ENCODE peak calls at places on chromosomes 4 and X, in four cellular contexts. S, P, L and N are unnamed samples. For H3K4me1 and H3K27me3, the result is how much of the 10 kb centered on the place peaks cover.

GRCh38 chr4:143302526-143302925 is 34.1 kb upstream of the GAB1 start:
- DNase-seq in L (peak), S (no peak), P (no peak), N (no peak)

GRCh38 chr4:128635141-128635911 is 174.2 kb upstream of the JADE1 start:
- DNase-seq in L (no peak), P (no peak), S (no peak), N (no peak)

GRCh38 chr4:32631824-32632223 is 1911.7 kb downstream of the PCDH7 start:
- DNase-seq in L (no peak), S (no peak), P (no peak), N (no peak)

GRCh38 chr4:147108409-147108808 is 162.7 kb upstream of the TTC29 start:
- DNase-seq in L (peak), S (no peak), P (no peak), N (no peak)

GRCh38 chr4:7315286-7315685 is 119.4 kb downstream of the PSAPL1 start:
- DNase-seq in S (no peak), L (no peak), P (no peak), N (no peak)

GRCh38 chr4:101337688-101338087 is 9.6 kb downstream of the PPP3CA start:
- DNase-seq in P (no peak), L (peak), S (no peak), N (no peak)

GRCh38 chr4:168695288-168695687 is 198.4 kb downstream of the PALLD start:
- DNase-seq in L (no peak), P (no peak), S (no peak), N (no peak)

GRCh38 chr4:8033776-8034528 is 94.3 kb upstream of the AFAP1 start:
- DNase-seq in P (no peak), L (no peak), S (no peak), N (no peak)

GRCh38 chrX:44344687-44345086 is 1.2 kb upstream of the EFHC2 start:
- DNase-seq in S (no peak), L (no peak), P (peak), N (no peak)

GRCh38 chr4:15348695-15349094 is 79.1 kb upstream of the C1QTNF7 start:
- DNase-seq in L (no peak), S (no peak), P (no peak), N (no peak)

GRCh38 chr4:184616633-184617471 is 32.4 kb downstream of the CASP3 start:
- DNase-seq in P (no peak), L (no peak), S (no peak), N (no peak)

GRCh38 chr4:33390977-33391376 is 2670.8 kb downstream of the PCDH7 start:
- DNase-seq in P (no peak), L (no peak), S (no peak), N (no peak)

GRCh38 chr4:170420255-170420693 is 330.5 kb upstream of the AADAT start:
- DNase-seq in L (peak), S (no peak), P (no peak), N (no peak)

GRCh38 chr4:8306511-8307021 is 37.0 kb downstream of the HTRA3 start:
- DNase-seq in L (no peak), P (no peak), S (peak), N (peak)

GRCh38 chr4:48275247-48275646 is 5.6 kb upstream of the TEC start:
- DNase-seq in L (peak), P (peak), S (no peak), N (no peak)

GRCh38 chrX:74492720-74493201 is 71.5 kb downstream of the SLC16A2 start:
- DNase-seq in S (no peak), P (peak), L (no peak), N (no peak)

GRCh38 chr4:122584517-122584916 is 36.3 kb downstream of the IL21 start:
- DNase-seq in S (no peak), P (no peak), L (peak), N (no peak)

GRCh38 chr4:107931775-107932321 is 499 bp downstream of the CYP2U1 start:
- DNase-seq in P (no peak), L (no peak), S (peak), N (peak)

GRCh38 chrX:150966742-150967141 is 16.4 kb upstream of the HMGB3 start:
- DNase-seq in S (no peak), P (no peak), L (no peak), N (no peak)

GRCh38 chr4:113260671-113261070 is 211.2 kb downstream of the ANK2 start:
- DNase-seq in P (no peak), L (no peak), S (no peak), N (no peak)

GRCh38 chr4:10259976-10260375 is 143.4 kb upstream of the WDR1 start:
- DNase-seq in P (no peak), S (no peak), L (no peak), N (no peak)

GRCh38 chrX:47643926-47644325 is 6.4 kb downstream of the ELK1 start:
- DNase-seq in S (no peak), L (peak), P (no peak), N (no peak)

GRCh38 chr4:184313710-184314659 is 96.3 kb upstream of the ENPP6 start:
- DNase-seq in P (no peak), L (no peak), S (no peak), N (no peak)

GRCh38 chrX:71285929-71286328 is 2.5 kb downstream of the NONO start:
- DNase-seq in L (no peak), S (no peak), P (no peak), N (no peak)

GRCh38 chr4:152540293-152540674 is 4.4 kb upstream of the FBXW7 start:
- DNase-seq in P (no peak), L (no peak), S (no peak), N (no peak)

DNA sequence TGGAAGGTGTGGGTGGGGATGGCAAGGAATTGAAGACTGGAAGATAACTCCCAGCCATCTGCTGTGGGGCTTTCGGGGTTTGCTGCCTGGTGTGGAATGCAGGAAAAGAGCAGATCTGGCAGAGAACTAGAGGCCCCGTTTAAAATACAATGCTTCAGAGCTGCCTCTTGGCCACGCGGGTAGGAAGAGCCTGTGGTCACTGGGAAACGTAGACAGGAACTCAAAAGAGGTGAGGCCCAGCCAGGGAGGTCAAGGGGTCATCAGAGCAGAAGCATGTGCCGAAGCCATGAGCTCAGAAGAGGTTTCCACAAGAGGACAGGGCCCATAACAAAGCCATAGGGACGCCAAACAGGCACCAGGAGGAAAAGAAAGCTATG is 14.5 kb upstream of the STS start:
- DNase-seq in P (no peak), S (no peak), L (no peak), N (no peak)
- H3K4me3 ChIP-seq in P (no peak), S (no peak), L (no peak), N (no peak)

DNA sequence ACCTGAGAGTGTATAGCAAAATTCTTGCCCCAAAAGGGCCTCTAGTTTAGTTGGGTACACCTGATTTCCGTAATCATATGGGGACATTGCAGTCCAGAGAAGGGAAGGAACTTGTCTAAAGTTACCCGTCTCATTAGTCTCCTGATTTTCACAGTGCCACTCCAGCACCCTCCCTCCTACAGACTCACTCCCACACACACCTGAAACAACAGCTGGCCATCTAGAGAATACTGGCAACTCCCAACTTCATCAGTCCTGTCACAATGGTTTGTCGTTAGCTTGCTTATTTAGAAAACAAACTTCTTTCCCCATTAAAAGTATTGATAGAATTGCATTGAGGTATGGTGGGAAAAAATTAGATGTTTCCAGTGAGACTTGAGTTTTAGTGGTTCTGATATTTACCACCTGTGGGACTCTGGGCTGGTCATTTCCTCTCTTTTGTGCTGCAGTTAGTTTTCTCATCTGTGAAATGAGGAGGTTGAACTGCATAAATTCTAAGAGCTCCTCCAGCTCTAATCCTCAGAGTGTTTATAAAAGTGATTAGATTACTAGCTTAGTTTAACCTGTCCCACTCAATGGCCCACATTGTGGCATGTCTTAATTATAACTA is 1.7 kb downstream of the IL13RA1 start:
- DNase-seq in S (no peak), L (no peak), P (no peak), N (no peak)
- H3K4me1 ChIP-seq in S (under half), L (half or more), P (under half), N (under half)

DNA sequence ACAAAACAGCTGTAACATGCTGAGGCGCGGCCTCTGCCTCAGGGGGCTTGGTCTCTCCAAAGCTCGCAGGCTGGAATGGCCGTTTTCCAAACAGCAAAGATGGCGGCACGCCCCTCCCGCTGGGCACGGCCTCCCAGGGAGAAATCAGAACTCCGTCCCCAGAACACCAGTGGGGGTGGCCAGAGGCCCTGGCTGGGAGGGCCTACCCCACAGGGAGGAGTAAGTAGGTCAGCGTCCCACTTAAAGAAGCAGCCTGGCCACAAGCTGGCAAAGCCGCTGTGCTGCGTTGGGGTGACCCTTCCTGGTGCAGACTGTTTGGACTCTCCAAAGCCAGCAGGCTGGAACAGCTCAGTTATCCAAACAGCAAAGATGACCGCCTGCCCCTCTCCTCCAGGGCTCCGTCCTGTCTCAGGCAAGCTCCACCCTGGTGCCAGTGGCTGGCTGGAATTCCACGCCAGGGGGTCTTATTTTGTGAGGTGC is 862.8 kb downstream of the TRIML1 start:
- DNase-seq in P (no peak), L (no peak), S (no peak), N (no peak)
- H3K27me3 ChIP-seq in P (under half), L (under half), S (under half), N (under half)

GRCh38 chr4:145890689-145891088 is 47.9 kb downstream of the ZNF827 start:
- DNase-seq in L (no peak), P (no peak), S (no peak), N (no peak)
- H3K4me3 ChIP-seq in L (no peak), P (no peak), S (no peak), N (no peak)

GRCh38 chr4:2177443-2178093 is 64.4 kb downstream of the HAUS3 start:
- DNase-seq in L (peak), S (no peak), P (no peak), N (no peak)
- H3K4me1 ChIP-seq in L (under half), S (under half), P (under half), N (under half)

DNA sequence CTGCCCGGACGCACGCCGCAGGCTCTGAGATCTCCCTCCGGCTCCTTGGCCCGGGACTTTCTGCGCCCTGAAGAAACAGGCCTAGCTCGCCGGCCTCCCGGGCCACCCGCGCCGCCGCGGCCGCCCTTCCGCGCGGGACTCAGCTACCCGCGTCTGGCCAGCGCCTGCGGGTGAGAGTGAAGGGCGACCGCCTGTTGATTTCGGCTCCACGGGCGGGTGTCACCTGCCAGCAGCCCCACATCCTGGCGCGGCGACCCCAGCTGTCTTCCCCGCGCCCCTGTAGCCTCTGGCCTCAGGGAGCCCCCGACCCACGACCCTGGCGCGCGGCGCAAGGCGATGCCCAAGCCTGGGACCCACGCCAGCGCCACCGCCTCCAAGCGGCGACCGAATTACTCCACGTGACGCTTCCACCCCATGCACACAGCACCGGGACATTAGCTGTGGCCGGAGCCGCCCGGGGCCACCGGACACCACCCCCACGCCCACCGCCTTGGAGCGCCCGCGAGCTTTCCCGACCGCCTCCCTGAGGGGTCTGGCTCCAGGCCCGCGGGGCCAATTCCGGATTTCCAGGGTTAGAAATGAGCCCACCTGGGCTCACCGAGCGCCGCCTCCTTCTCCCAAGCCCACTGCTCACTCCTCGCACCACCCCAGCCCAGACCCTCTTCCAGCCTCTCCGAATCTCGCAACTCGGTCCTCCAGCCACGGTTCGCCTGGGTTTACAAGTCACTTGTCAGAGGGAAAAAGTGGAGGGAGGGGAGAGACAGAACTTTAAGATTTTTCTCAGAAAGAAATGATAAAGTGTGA is 10.2 kb downstream of the ARX start:
- DNase-seq in L (no peak), P (no peak), S (no peak), N (no peak)
- H3K27me3 ChIP-seq in L (half or more), P (under half), S (half or more), N (under half)

DNA sequence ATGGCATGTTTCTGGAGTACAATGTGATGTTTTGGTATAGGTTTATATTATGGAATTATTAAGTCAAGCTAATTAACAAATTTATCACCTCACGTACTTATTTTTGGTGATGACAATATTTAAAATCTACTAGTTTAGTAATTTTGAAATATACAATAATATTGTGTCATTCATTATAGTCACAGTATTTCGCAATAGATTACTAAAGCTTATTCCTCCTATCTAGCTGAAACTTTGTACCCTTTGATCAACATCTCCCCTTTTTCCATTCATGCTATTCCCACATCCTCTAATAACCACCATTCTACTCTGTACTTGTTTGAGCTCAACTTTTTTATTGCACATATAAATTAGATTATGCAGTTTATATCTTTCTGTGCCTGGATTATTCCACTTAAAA is 164.8 kb upstream of the SPANXN4 start:
- DNase-seq in S (no peak), L (no peak), P (no peak), N (no peak)
- H3K4me3 ChIP-seq in S (no peak), L (no peak), P (no peak), N (no peak)